ENCODE peak calls at places on chromosomes 2 and 18, in seven cellular contexts. One of them, this sample, is unnamed.
A peak's percentile ranks its signal among the peaks of the same experiment; 100 is the strongest.

GRCh38 chr2:73033766-73034381 is 37.6 kb downstream of the SFXN5 start:
- DNase-seq in Peyer's patch: no peak
- DNase-seq in right lobe of liver: peak; percentile 84
- DNase-seq in A549: no peak
- DNase-seq in heart left ventricle: no peak
- DNase-seq in endothelial cell of umbilical vein: no peak
- DNase-seq in breast epithelium: no peak
- DNase-seq in this sample: no peak

GRCh38 chr2:159982270-159982669 is 80.1 kb downstream of the PLA2R1 start:
- DNase-seq in heart left ventricle: no peak
- DNase-seq in breast epithelium: peak; percentile 49
- DNase-seq in right lobe of liver: no peak
- DNase-seq in endothelial cell of umbilical vein: peak; percentile 85
- DNase-seq in A549: peak; percentile 26
- DNase-seq in Peyer's patch: no peak
- DNase-seq in this sample: peak; percentile 43

GRCh38 chr18:58615150-58616132 is 13.4 kb downstream of the ALPK2 start:
- DNase-seq in breast epithelium: no peak
- DNase-seq in right lobe of liver: no peak
- DNase-seq in Peyer's patch: peak; percentile 80
- DNase-seq in heart left ventricle: no peak
- DNase-seq in A549: no peak
- DNase-seq in endothelial cell of umbilical vein: no peak
- DNase-seq in this sample: peak; percentile 42

GRCh38 chr2:58039170-58039611 is 7.4 kb upstream of the VRK2 start:
- DNase-seq in heart left ventricle: no peak
- DNase-seq in Peyer's patch: no peak
- DNase-seq in right lobe of liver: no peak
- DNase-seq in A549: no peak
- DNase-seq in endothelial cell of umbilical vein: peak; percentile 82
- DNase-seq in breast epithelium: no peak
- DNase-seq in this sample: no peak

GRCh38 chr2:49827366-49827765 is 673.1 kb upstream of the FSHR start:
- DNase-seq in A549: no peak
- DNase-seq in right lobe of liver: no peak
- DNase-seq in Peyer's patch: no peak
- DNase-seq in breast epithelium: no peak
- DNase-seq in heart left ventricle: no peak
- DNase-seq in endothelial cell of umbilical vein: no peak
- DNase-seq in this sample: no peak

GRCh38 chr2:3112131-3112530 is 265.5 kb downstream of the EIPR1 start:
- DNase-seq in endothelial cell of umbilical vein: no peak
- DNase-seq in Peyer's patch: no peak
- DNase-seq in right lobe of liver: no peak
- DNase-seq in breast epithelium: no peak
- DNase-seq in A549: no peak
- DNase-seq in heart left ventricle: no peak
- DNase-seq in this sample: no peak

GRCh38 chr2:201978988-201979387 is 54.7 kb upstream of the FZD7 start:
- DNase-seq in heart left ventricle: no peak
- DNase-seq in Peyer's patch: no peak
- DNase-seq in endothelial cell of umbilical vein: no peak
- DNase-seq in right lobe of liver: no peak
- DNase-seq in A549: no peak
- DNase-seq in breast epithelium: no peak
- DNase-seq in this sample: no peak

GRCh38 chr2:216404010-216404618 is 8.2 kb upstream of the SMARCAL1 start:
- DNase-seq in A549: peak; percentile 33
- DNase-seq in breast epithelium: no peak
- DNase-seq in right lobe of liver: no peak
- DNase-seq in endothelial cell of umbilical vein: peak; percentile 21
- DNase-seq in heart left ventricle: peak; percentile 23
- DNase-seq in Peyer's patch: peak; percentile 68
- DNase-seq in this sample: no peak

GRCh38 chr2:217637268-217637615 is 365.6 kb downstream of the TNS1 start:
- DNase-seq in heart left ventricle: no peak
- DNase-seq in A549: no peak
- DNase-seq in endothelial cell of umbilical vein: no peak
- DNase-seq in right lobe of liver: no peak
- DNase-seq in breast epithelium: no peak
- DNase-seq in Peyer's patch: no peak
- DNase-seq in this sample: no peak

GRCh38 chr2:86518498-86518897 is 44.7 kb downstream of the CHMP3 start:
- DNase-seq in A549: peak; percentile 32
- DNase-seq in right lobe of liver: no peak
- DNase-seq in breast epithelium: no peak
- DNase-seq in heart left ventricle: no peak
- DNase-seq in Peyer's patch: no peak
- DNase-seq in endothelial cell of umbilical vein: peak; percentile 31
- DNase-seq in this sample: no peak

GRCh38 chr18:10190564-10190963 is 263.9 kb upstream of the APCDD1 start:
- DNase-seq in heart left ventricle: no peak
- DNase-seq in Peyer's patch: no peak
- DNase-seq in A549: no peak
- DNase-seq in right lobe of liver: no peak
- DNase-seq in breast epithelium: no peak
- DNase-seq in endothelial cell of umbilical vein: no peak
- DNase-seq in this sample: no peak

GRCh38 chr2:224222320-224222719 is 179.6 kb downstream of the FAM124B start:
- DNase-seq in A549: peak; percentile 35
- DNase-seq in Peyer's patch: no peak
- DNase-seq in right lobe of liver: no peak
- DNase-seq in endothelial cell of umbilical vein: peak; percentile 32
- DNase-seq in heart left ventricle: no peak
- DNase-seq in breast epithelium: no peak
- DNase-seq in this sample: no peak

GRCh38 chr2:44136186-44136585 is 32.5 kb upstream of the PPM1B start:
- DNase-seq in A549: peak; percentile 77
- DNase-seq in Peyer's patch: no peak
- DNase-seq in heart left ventricle: no peak
- DNase-seq in endothelial cell of umbilical vein: no peak
- DNase-seq in right lobe of liver: no peak
- DNase-seq in breast epithelium: no peak
- DNase-seq in this sample: no peak

GRCh38 chr2:229586746-229587705 is 127.3 kb downstream of the DNER start:
- DNase-seq in endothelial cell of umbilical vein: peak; percentile 53
- DNase-seq in A549: peak; percentile 77
- DNase-seq in Peyer's patch: peak; percentile 80
- DNase-seq in heart left ventricle: peak; percentile 73
- DNase-seq in breast epithelium: peak; percentile 47
- DNase-seq in right lobe of liver: peak; percentile 77
- DNase-seq in this sample: peak; percentile 33

GRCh38 chr2:168816369-168816768 is 13.9 kb downstream of the NOSTRIN start:
- DNase-seq in breast epithelium: no peak
- DNase-seq in endothelial cell of umbilical vein: no peak
- DNase-seq in heart left ventricle: no peak
- DNase-seq in Peyer's patch: no peak
- DNase-seq in right lobe of liver: no peak
- DNase-seq in A549: peak; percentile 33
- DNase-seq in this sample: no peak

GRCh38 chr18:33577688-33578370 is at the start of gene ASXL3:
- DNase-seq in Peyer's patch: peak; percentile 75
- DNase-seq in A549: no peak
- DNase-seq in right lobe of liver: peak; percentile 80
- DNase-seq in breast epithelium: no peak
- DNase-seq in endothelial cell of umbilical vein: peak; percentile 45
- DNase-seq in heart left ventricle: peak; percentile 44
- DNase-seq in this sample: no peak

GRCh38 chr2:98467082-98467536 is 22.5 kb downstream of the INPP4A start:
- DNase-seq in breast epithelium: no peak
- DNase-seq in heart left ventricle: no peak
- DNase-seq in right lobe of liver: no peak
- DNase-seq in A549: no peak
- DNase-seq in Peyer's patch: peak; percentile 48
- DNase-seq in endothelial cell of umbilical vein: no peak
- DNase-seq in this sample: no peak
- TF ChIP-seq POLR2A in breast epithelium: no peak
- TF ChIP-seq POLR2A in heart left ventricle: no peak
- TF ChIP-seq POLR2A in right lobe of liver: no peak
- TF ChIP-seq POLR2A in A549: no peak
- TF ChIP-seq POLR2A in Peyer's patch: no peak
- TF ChIP-seq POLR2A in endothelial cell of umbilical vein: no peak
- TF ChIP-seq POLR2A in this sample: no peak

GRCh38 chr18:44938396-44939036 is 257.8 kb downstream of the SETBP1 start:
- DNase-seq in breast epithelium: no peak
- DNase-seq in A549: no peak
- DNase-seq in heart left ventricle: no peak
- DNase-seq in right lobe of liver: no peak
- DNase-seq in endothelial cell of umbilical vein: peak; percentile 27
- DNase-seq in Peyer's patch: peak; percentile 73
- DNase-seq in this sample: no peak
- H3K27ac ChIP-seq in breast epithelium: no peak overlapping the region
- H3K27ac ChIP-seq in A549: no peak overlapping the region
- H3K27ac ChIP-seq in heart left ventricle: no peak overlapping the region
- H3K27ac ChIP-seq in right lobe of liver: no peak overlapping the region
- H3K27ac ChIP-seq in endothelial cell of umbilical vein: no peak overlapping the region
- H3K27ac ChIP-seq in Peyer's patch: no peak overlapping the region
- H3K27ac ChIP-seq in this sample: no peak overlapping the region

GRCh38 chr2:109052922-109053321 is 63.9 kb upstream of the EDAR start:
- DNase-seq in heart left ventricle: no peak
- DNase-seq in breast epithelium: no peak
- DNase-seq in endothelial cell of umbilical vein: no peak
- DNase-seq in A549: no peak
- DNase-seq in right lobe of liver: no peak
- DNase-seq in Peyer's patch: no peak
- DNase-seq in this sample: no peak
- H3K4me1 ChIP-seq in heart left ventricle: no peaks in the 10 kb centered on the region
- H3K4me1 ChIP-seq in breast epithelium: no peaks in the 10 kb centered on the region
- H3K4me1 ChIP-seq in endothelial cell of umbilical vein: no peaks in the 10 kb centered on the region
- H3K4me1 ChIP-seq in A549: no peaks in the 10 kb centered on the region
- H3K4me1 ChIP-seq in right lobe of liver: no peaks in the 10 kb centered on the region
- H3K4me1 ChIP-seq in Peyer's patch: no peaks in the 10 kb centered on the region
- H3K4me1 ChIP-seq in this sample: no peaks in the 10 kb centered on the region

GRCh38 chr2:148645135-148645924 is 779 bp downstream of the EPC2 start:
- DNase-seq in endothelial cell of umbilical vein: peak; percentile 95
- DNase-seq in heart left ventricle: peak; percentile 93
- DNase-seq in right lobe of liver: peak; percentile 96
- DNase-seq in A549: peak; percentile 91
- DNase-seq in breast epithelium: peak; percentile 93
- DNase-seq in Peyer's patch: peak; percentile 97
- DNase-seq in this sample: peak; percentile 87
- TF ChIP-seq POLR2A in endothelial cell of umbilical vein: no peak
- TF ChIP-seq POLR2A in heart left ventricle: peak; percentile 16
- TF ChIP-seq POLR2A in right lobe of liver: no peak
- TF ChIP-seq POLR2A in A549: peak; percentile 12
- TF ChIP-seq POLR2A in breast epithelium: no peak
- TF ChIP-seq POLR2A in Peyer's patch: no peak
- TF ChIP-seq POLR2A in this sample: no peak

DNA sequence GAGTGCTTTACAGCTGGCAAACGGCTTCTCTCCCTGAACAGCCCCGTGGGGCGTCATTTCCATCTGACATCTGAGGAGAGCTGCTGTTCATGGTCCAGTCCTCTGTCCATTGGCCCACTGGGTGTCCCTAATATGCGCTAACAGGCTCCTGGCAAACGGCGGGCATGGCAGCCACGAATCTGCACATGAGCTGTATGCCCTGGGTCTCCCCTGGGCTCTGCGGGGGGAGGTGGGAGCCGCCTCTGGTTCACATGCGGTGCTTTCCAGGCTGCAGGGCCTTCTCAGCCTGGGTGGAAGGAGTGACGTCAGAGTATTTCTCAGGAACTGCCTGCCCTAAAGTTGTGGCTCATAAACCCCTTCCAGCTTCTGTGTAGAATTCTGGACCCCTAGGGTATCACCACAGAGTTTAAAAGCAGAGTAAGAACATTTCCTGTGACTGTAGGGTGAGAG is 73.2 kb downstream of the LRRFIP1 start:
- DNase-seq in Peyer's patch: peak; percentile 61
- DNase-seq in endothelial cell of umbilical vein: peak; percentile 85
- DNase-seq in heart left ventricle: peak; percentile 82
- DNase-seq in right lobe of liver: no peak
- DNase-seq in breast epithelium: no peak
- DNase-seq in A549: no peak
- DNase-seq in this sample: peak; percentile 83
- H3K27ac ChIP-seq in Peyer's patch: peak overlapping the region; percentile 23
- H3K27ac ChIP-seq in endothelial cell of umbilical vein: peak overlapping the region; percentile 52
- H3K27ac ChIP-seq in heart left ventricle: peak overlapping the region; percentile 72
- H3K27ac ChIP-seq in right lobe of liver: peak overlapping the region; percentile 23
- H3K27ac ChIP-seq in breast epithelium: peak overlapping the region; percentile 83
- H3K27ac ChIP-seq in A549: no peak overlapping the region
- H3K27ac ChIP-seq in this sample: peak overlapping the region; percentile 98

GRCh38 chr18:57080479-57080878 is 66.4 kb upstream of the BOD1L2 start:
- DNase-seq in breast epithelium: no peak
- DNase-seq in right lobe of liver: no peak
- DNase-seq in endothelial cell of umbilical vein: no peak
- DNase-seq in Peyer's patch: no peak
- DNase-seq in A549: no peak
- DNase-seq in heart left ventricle: no peak
- DNase-seq in this sample: no peak
- H3K4me1 ChIP-seq in breast epithelium: no peaks in the 10 kb centered on the region
- H3K4me1 ChIP-seq in right lobe of liver: no peaks in the 10 kb centered on the region
- H3K4me1 ChIP-seq in endothelial cell of umbilical vein: peaks cover 2% of the 10 kb centered on the region
- H3K4me1 ChIP-seq in Peyer's patch: no peaks in the 10 kb centered on the region
- H3K4me1 ChIP-seq in A549: no peaks in the 10 kb centered on the region
- H3K4me1 ChIP-seq in heart left ventricle: no peaks in the 10 kb centered on the region
- H3K4me1 ChIP-seq in this sample: no peaks in the 10 kb centered on the region

GRCh38 chr2:156334496-156335478 is 2.3 kb upstream of the NR4A2 start:
- DNase-seq in A549: peak; percentile 93
- DNase-seq in heart left ventricle: peak; percentile 97
- DNase-seq in right lobe of liver: peak; percentile 95
- DNase-seq in breast epithelium: peak; percentile 86
- DNase-seq in endothelial cell of umbilical vein: peak; percentile 90
- DNase-seq in Peyer's patch: peak; percentile 95
- DNase-seq in this sample: peak; percentile 92

GRCh38 chr2:156333274-156333950 is 891 bp upstream of the NR4A2 start:
- DNase-seq in Peyer's patch: no peak
- DNase-seq in heart left ventricle: no peak
- DNase-seq in A549: no peak
- DNase-seq in right lobe of liver: no peak
- DNase-seq in endothelial cell of umbilical vein: no peak
- DNase-seq in breast epithelium: peak; percentile 50
- DNase-seq in this sample: no peak

GRCh38 chr2:156331572-156332451 is 709 bp downstream of the NR4A2 start:
- DNase-seq in Peyer's patch: peak; percentile 83
- DNase-seq in heart left ventricle: peak; percentile 67
- DNase-seq in breast epithelium: peak; percentile 85
- DNase-seq in A549: peak; percentile 66
- DNase-seq in endothelial cell of umbilical vein: peak; percentile 83
- DNase-seq in right lobe of liver: peak; percentile 73
- DNase-seq in this sample: peak; percentile 40

GRCh38 chr2:156332452-156333273 is at the start of gene NR4A2:
- DNase-seq in right lobe of liver: peak; percentile 96
- DNase-seq in breast epithelium: peak; percentile 92
- DNase-seq in endothelial cell of umbilical vein: peak; percentile 87
- DNase-seq in heart left ventricle: peak; percentile 91
- DNase-seq in Peyer's patch: peak; percentile 98
- DNase-seq in A549: peak; percentile 93
- DNase-seq in this sample: peak; percentile 83

GRCh38 chr2:156333951-156334495 is 1.5 kb upstream of the NR4A2 start:
- DNase-seq in breast epithelium: peak; percentile 35
- DNase-seq in right lobe of liver: peak; percentile 84
- DNase-seq in endothelial cell of umbilical vein: peak; percentile 75
- DNase-seq in heart left ventricle: peak; percentile 88
- DNase-seq in Peyer's patch: peak; percentile 87
- DNase-seq in A549: peak; percentile 55
- DNase-seq in this sample: peak; percentile 28
- TF ChIP-seq POLR2A in breast epithelium: no peak
- TF ChIP-seq POLR2A in right lobe of liver: peak; percentile 17
- TF ChIP-seq POLR2A in endothelial cell of umbilical vein: no peak
- TF ChIP-seq POLR2A in heart left ventricle: peak; percentile 10
- TF ChIP-seq POLR2A in Peyer's patch: peak; percentile 26
- TF ChIP-seq POLR2A in A549: no peak
- TF ChIP-seq POLR2A in this sample: no peak

This sample was measured in gastrocnemius medialis.